ENCODE peak calls at places on chromosomes 16 and 17, in nine cellular contexts. P, J, F, O, Z, M, X, I and Y are unnamed samples. For H3K4me1, the result is how much of the 10 kb centered on the place peaks cover.

GRCh38 chr17:78325076-78325712 is 34.7 kb downstream of the SOCS3 start:
- DNase-seq in I (no peak), X (peak), O (peak), J (peak), P (peak), Z (no peak), M (peak), F (no peak), Y (no peak)

GRCh38 chr17:9577402-9577709 is 914 bp downstream of the CFAP52 start:
- DNase-seq in F (no peak), M (no peak), I (no peak), Z (no peak), P (no peak), X (no peak), J (no peak), O (no peak), Y (no peak)

GRCh38 chr17:45018514-45019176 is 32.8 kb downstream of the DCAKD start:
- DNase-seq in F (no peak), I (no peak), X (peak), J (peak), M (peak), P (peak), O (no peak), Z (no peak), Y (no peak)

GRCh38 chr17:65277576-65277975 is 140.4 kb downstream of the RGS9 start:
- DNase-seq in I (no peak), X (no peak), J (no peak), P (peak), O (no peak), F (no peak), Z (no peak), M (no peak), Y (no peak)

GRCh38 chr17:63402808-63403207 is 43.3 kb downstream of the CYB561 start:
- DNase-seq in O (no peak), Z (no peak), X (no peak), F (no peak), J (no peak), M (no peak), P (peak), I (no peak), Y (no peak)

GRCh38 chr17:28712037-28712704 is 483 bp upstream of the PROCA1 start:
- DNase-seq in M (peak), O (no peak), X (no peak), F (no peak), J (peak), I (no peak), P (no peak), Z (no peak), Y (no peak)

GRCh38 chr17:1686086-1686485 is 1.4 kb upstream of the PRPF8 start:
- DNase-seq in O (no peak), P (no peak), F (no peak), M (no peak), J (no peak), I (no peak), Z (no peak), X (no peak), Y (no peak)

GRCh38 chr17:9235346-9235745 is 214.0 kb downstream of the NTN1 start:
- DNase-seq in X (no peak), P (no peak), I (no peak), O (no peak), Z (no peak), M (no peak), J (no peak), F (no peak), Y (no peak)

GRCh38 chr16:2710711-2711231 is 9.3 kb downstream of the PRSS27 start:
- DNase-seq in P (no peak), X (no peak), J (no peak), F (no peak), Z (no peak), M (no peak), I (no peak), O (no peak), Y (no peak)

GRCh38 chr17:44132275-44132821 is 8.9 kb upstream of the HDAC5 start:
- DNase-seq in I (no peak), O (no peak), J (no peak), Z (no peak), P (no peak), X (no peak), M (no peak), F (no peak), Y (no peak)

GRCh38 chr16:4700997-4701743 is 7.8 kb downstream of the NUDT16L1 start:
- DNase-seq in F (no peak), I (no peak), X (no peak), Z (no peak), M (peak), O (no peak), P (no peak), J (no peak), Y (peak)

GRCh38 chr17:5640726-5641125 is 56.4 kb upstream of the NLRP1 start:
- DNase-seq in I (no peak), P (no peak), J (no peak), O (no peak), Z (no peak), M (no peak), X (no peak), F (no peak), Y (no peak)

GRCh38 chr17:67187927-67188326 is 57.1 kb downstream of the HELZ start:
- DNase-seq in J (no peak), P (no peak), M (no peak), X (no peak), F (no peak), O (no peak), Z (no peak), I (no peak), Y (no peak)
- H3K4me1 ChIP-seq in J (under half), P (under half), M (under half), X (under half), F (under half), O (under half), Z (under half), I (under half), Y (under half)

GRCh38 chr17:56909742-56910508 is 3.9 kb downstream of the TRIM25 start:
- DNase-seq in J (peak), Z (no peak), X (peak), P (no peak), M (no peak), F (no peak), I (no peak), O (peak), Y (peak)
- TF ChIP-seq POLR2A in J (no peak), Z (no peak), X (no peak), P (no peak), M (no peak), F (no peak), I (no peak), O (peak), Y (no peak)

GRCh38 chr17:43020789-43021738 is 1.1 kb downstream of the VAT1 start:
- DNase-seq in X (peak), J (peak), F (peak), M (peak), I (no peak), P (peak), O (peak), Z (peak), Y (peak)
- H3K4me1 ChIP-seq in X (under half), J (under half), F (under half), M (under half), I (under half), P (under half), O (under half), Z (half or more), Y (under half)

GRCh38 chr17:48928876-48929811 is 15.5 kb downstream of the SNF8 start:
- DNase-seq in O (no peak), P (no peak), F (no peak), Z (no peak), X (no peak), I (no peak), J (no peak), M (no peak), Y (no peak)
- TF ChIP-seq POLR2A in O (no peak), P (no peak), F (no peak), Z (no peak), X (no peak), I (no peak), J (no peak), M (no peak), Y (no peak)

DNA sequence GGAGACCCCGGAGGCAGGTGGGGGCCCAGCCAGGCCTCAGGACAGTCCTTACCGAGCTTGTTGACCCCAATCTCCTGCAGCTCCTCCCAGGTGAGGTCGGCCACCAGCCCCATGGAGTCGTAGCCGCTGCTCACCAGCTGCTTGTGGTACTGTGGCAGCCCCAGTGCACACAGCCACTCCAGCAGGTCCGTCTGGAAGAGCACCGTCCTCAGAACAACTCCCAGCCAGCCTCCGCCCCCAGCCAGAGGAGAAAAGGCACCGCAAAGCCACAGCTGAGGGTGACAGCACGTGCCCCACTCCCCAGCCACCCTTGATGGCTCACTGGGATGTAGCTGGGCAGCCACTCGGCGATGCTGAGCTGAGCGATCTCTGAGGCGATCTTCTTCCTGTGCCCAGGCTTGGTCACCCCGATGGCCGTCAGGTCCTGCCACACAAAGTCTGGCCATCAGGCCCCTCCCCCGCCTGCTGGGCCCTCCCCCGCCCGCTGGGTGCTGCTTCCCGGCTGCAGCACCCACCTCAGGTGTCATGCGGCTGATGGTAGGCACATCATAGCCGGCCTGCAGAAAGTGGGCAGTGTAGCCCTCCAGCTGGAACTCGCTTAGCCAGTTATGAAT is 11.9 kb downstream of the CASKIN2 start:
- DNase-seq in P (no peak), M (no peak), Z (no peak), I (no peak), X (peak), O (no peak), J (no peak), F (no peak), Y (no peak)
- H3K4me1 ChIP-seq in P (under half), M (under half), Z (half or more), I (under half), X (under half), O (under half), J (under half), F (under half), Y (under half)

DNA sequence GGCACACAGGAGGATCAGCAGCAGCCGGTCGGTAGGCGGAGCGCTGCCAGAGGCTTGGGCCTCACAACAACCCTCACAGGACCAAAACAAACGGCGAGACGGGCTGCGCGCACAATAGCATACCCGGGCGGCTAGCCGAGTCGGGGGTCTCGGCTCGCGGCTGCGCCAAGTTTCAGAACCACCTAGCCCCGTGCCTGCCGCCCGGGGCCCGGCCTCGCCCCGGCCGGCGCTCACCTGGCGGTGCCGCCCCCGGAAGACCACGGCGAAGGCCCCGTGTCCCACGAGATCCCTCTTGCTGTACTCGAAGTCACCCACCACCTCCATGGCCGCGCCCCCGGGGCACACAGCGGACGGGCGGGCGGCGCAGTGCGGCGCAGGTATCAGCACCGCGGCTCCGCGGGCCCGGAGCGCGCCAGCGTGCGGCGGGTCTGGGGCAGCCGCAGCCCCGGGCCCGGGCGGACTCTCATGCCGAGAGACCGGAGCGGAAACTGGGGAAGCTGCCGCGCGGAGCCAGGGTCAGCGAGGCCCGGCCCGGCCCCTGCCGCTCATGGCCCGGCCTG is 562 bp downstream of the ULK2 start:
- DNase-seq in J (peak), X (peak), P (peak), F (peak), I (no peak), Z (no peak), M (peak), O (peak), Y (peak)
- TF ChIP-seq POLR2A in J (peak), X (no peak), P (no peak), F (peak), I (no peak), Z (no peak), M (no peak), O (no peak), Y (no peak)

GRCh38 chr16:75093598-75094540 is 22.7 kb downstream of the LDHD start:
- DNase-seq in F (no peak), I (no peak), O (no peak), Z (no peak), J (no peak), M (peak), P (no peak), X (no peak), Y (no peak)
- H3K4me1 ChIP-seq in F (under half), I (under half), O (under half), Z (under half), J (under half), M (under half), P (under half), X (under half), Y (under half)

GRCh38 chr17:10803830-10804498 is at the start of gene TMEM238L:
- DNase-seq in M (peak), X (no peak), J (no peak), F (no peak), I (no peak), O (no peak), P (no peak), Z (no peak), Y (no peak)
- TF ChIP-seq POLR2A in M (no peak), X (no peak), J (no peak), F (no peak), I (no peak), O (no peak), P (no peak), Z (no peak), Y (no peak)

DNA sequence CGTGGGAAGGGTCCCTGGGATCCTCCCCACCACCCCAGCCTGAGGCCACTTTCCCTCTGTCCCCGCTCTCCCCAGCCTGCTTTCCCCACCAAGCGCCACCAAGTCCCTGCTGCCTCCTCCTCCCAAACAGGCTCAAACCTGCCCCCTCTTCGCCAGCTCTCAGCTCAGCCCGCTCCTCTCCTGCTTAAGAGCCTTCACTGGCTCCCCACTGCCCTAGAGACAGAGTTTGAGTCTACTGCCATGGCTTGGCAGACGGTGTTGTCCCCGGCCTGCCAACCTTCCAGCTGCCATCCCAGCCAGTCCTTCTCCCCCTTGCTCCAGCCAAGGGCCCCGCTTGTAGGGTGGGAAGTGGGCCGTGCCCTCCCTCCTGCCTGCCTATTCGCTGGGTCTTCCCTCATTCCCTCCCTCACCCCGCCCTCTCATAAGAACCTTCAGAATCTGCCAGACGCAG is 11.1 kb downstream of the IL4R start:
- DNase-seq in O (no peak), X (no peak), M (no peak), Z (no peak), F (no peak), J (no peak), P (no peak), I (no peak), Y (peak)
- H3K4me1 ChIP-seq in O (under half), X (half or more), M (under half), Z (half or more), F (under half), J (half or more), P (under half), I (half or more), Y (half or more)